ENCODE peak calls at places on chromosome 1, in nine cellular contexts. R is effector memory CD4-positive, alpha-beta T cell; X is dorsolateral prefrontal cortex; G is neural progenitor cell; A is breast epithelium; Z is cardiac muscle cell; Q is tibial artery; J is ovary; Y is endothelial cell of umbilical vein. F is an unnamed sample.

GRCh38 chr1:151814971-151815545 is 9.8 kb upstream of the LINGO4 start:
- DNase-seq in R (no peak), X (no peak), G (no peak), A (no peak), Z (no peak), Q (no peak), J (no peak), Y (no peak), F (no peak)

GRCh38 chr1:1208713-1209433 is 2.5 kb upstream of the TNFRSF18 start:
- DNase-seq in R (peak), X (no peak), G (no peak), A (no peak), Z (peak), Q (no peak), J (no peak), Y (no peak), F (no peak)

GRCh38 chr1:178725603-178726517 is 816 bp downstream of the RALGPS2 start:
- DNase-seq in R (no peak), X (peak), G (peak), A (peak), Z (peak), Q (peak), J (peak), Y (peak), F (peak)

GRCh38 chr1:86841120-86841519 is 72.8 kb downstream of the SELENOF start:
- DNase-seq in R (no peak), X (no peak), G (no peak), A (no peak), Z (peak), Q (no peak), J (no peak), Y (no peak), F (no peak)

GRCh38 chr1:212586429-212587303 is 21.9 kb upstream of the ATF3 start:
- DNase-seq in R (no peak), X (no peak), G (no peak), A (no peak), Z (no peak), Q (no peak), J (no peak), Y (no peak), F (no peak)

GRCh38 chr1:89708727-89709375 is 75.9 kb downstream of the LRRC8C start:
- DNase-seq in R (no peak), X (no peak), G (peak), A (no peak), Z (no peak), Q (no peak), J (no peak), Y (no peak), F (no peak)

GRCh38 chr1:103529746-103530145 is 4.2 kb downstream of the RNPC3 start:
- DNase-seq in R (no peak), X (no peak), G (peak), A (no peak), Z (no peak), Q (no peak), J (no peak), Y (no peak), F (no peak)

GRCh38 chr1:226954337-226954736 is 14.2 kb downstream of the COQ8A start:
- DNase-seq in R (no peak), X (no peak), G (no peak), A (no peak), Z (no peak), Q (no peak), J (no peak), Y (no peak), F (no peak)

GRCh38 chr1:202160377-202160940 is at the start of gene PTPN7:
- DNase-seq in R (peak), X (no peak), G (no peak), A (no peak), Z (no peak), Q (no peak), J (no peak), Y (no peak), F (no peak)

GRCh38 chr1:234613128-234613875 is 3.3 kb upstream of the IRF2BP2 start:
- DNase-seq in R (no peak), X (no peak), G (no peak), A (no peak), Z (peak), Q (no peak), J (no peak), Y (no peak), F (no peak)

GRCh38 chr1:201562257-201562656 is 23.3 kb downstream of the NAV1 start:
- DNase-seq in R (no peak), X (no peak), G (no peak), A (no peak), Z (peak), Q (no peak), J (no peak), Y (no peak), F (peak)

GRCh38 chr1:158087320-158087927 is 93.3 kb upstream of the CD1D start:
- DNase-seq in R (no peak), X (no peak), G (peak), A (no peak), Z (peak), Q (peak), J (peak), Y (peak), F (peak)

GRCh38 chr1:110035236-110035752 is 870 bp downstream of the STRIP1 start:
- DNase-seq in R (no peak), X (no peak), G (no peak), A (no peak), Z (no peak), Q (no peak), J (no peak), Y (no peak), F (no peak)

GRCh38 chr1:15430787-15431570 is 7.3 kb upstream of the CTRC start:
- DNase-seq in R (peak), X (peak), G (peak), A (no peak), Z (peak), Q (peak), J (peak), Y (peak), F (no peak)

GRCh38 chr1:217315346-217315745 is 315.5 kb downstream of the GPATCH2 start:
- DNase-seq in R (no peak), X (no peak), G (no peak), A (no peak), Z (peak), Q (no peak), J (no peak), Y (no peak), F (no peak)

GRCh38 chr1:150408800-150409199 is 44.9 kb downstream of the RPRD2 start:
- DNase-seq in R (no peak), X (no peak), G (no peak), A (no peak), Z (no peak), Q (no peak), J (no peak), Y (no peak), F (no peak)

GRCh38 chr1:52856026-52856425 is 13.5 kb downstream of the ZYG11A start:
- DNase-seq in R (no peak), X (no peak), G (no peak), A (no peak), Z (no peak), Q (no peak), J (no peak), Y (no peak), F (peak)

GRCh38 chr1:183025782-183026774 is 2.9 kb downstream of the LAMC1 start:
- DNase-seq in R (no peak), X (no peak), G (no peak), A (no peak), Z (no peak), Q (no peak), J (no peak), Y (no peak), F (peak)

GRCh38 chr1:230798491-230798890 is 51.3 kb downstream of the CAPN9 start:
- DNase-seq in R (no peak), X (no peak), G (no peak), A (no peak), Z (no peak), Q (no peak), J (no peak), Y (no peak), F (no peak)

GRCh38 chr1:158323866-158324265 is 7.5 kb downstream of the CD1B start:
- DNase-seq in R (no peak), X (no peak), G (no peak), A (no peak), Z (no peak), Q (no peak), J (no peak), Y (no peak), F (no peak)

GRCh38 chr1:98903261-98903660 is 101.4 kb downstream of the PLPPR5 start:
- DNase-seq in R (no peak), X (no peak), G (no peak), A (no peak), Z (peak), Q (no peak), J (no peak), Y (peak), F (peak)

GRCh38 chr1:46556822-46557221 is 5.4 kb upstream of the KNCN start:
- DNase-seq in R (no peak), X (no peak), G (no peak), A (no peak), Z (peak), Q (no peak), J (no peak), Y (peak), F (peak)

GRCh38 chr1:244054247-244054923 is 3.3 kb downstream of the ZBTB18 start:
- DNase-seq in R (no peak), X (peak), G (peak), A (no peak), Z (no peak), Q (no peak), J (no peak), Y (no peak), F (no peak)

GRCh38 chr1:193634470-193634869 is 448.1 kb upstream of the B3GALT2 start:
- DNase-seq in R (no peak), X (no peak), G (no peak), A (no peak), Z (peak), Q (no peak), J (no peak), Y (no peak), F (no peak)
- H3K27ac ChIP-seq in R (no peak), X (no peak), G (no peak), A (no peak), Z (no peak), Q (no peak), J (no peak), Y (no peak), F (no peak)

GRCh38 chr1:162691999-162692575 is 59.8 kb downstream of the DDR2 start:
- DNase-seq in R (no peak), X (no peak), G (no peak), A (no peak), Z (no peak), Q (no peak), J (no peak), Y (peak), F (no peak)
- H3K27ac ChIP-seq in R (no peak), X (no peak), G (no peak), A (no peak), Z (no peak), Q (peak), J (peak), Y (peak), F (no peak)

GRCh38 chr1:100597784-100598183 is 59.8 kb downstream of the GPR88 start:
- DNase-seq in R (no peak), X (no peak), G (no peak), A (no peak), Z (peak), Q (no peak), J (no peak), Y (no peak), F (no peak)
- H3K27ac ChIP-seq in R (no peak), X (no peak), G (no peak), A (no peak), Z (peak), Q (no peak), J (no peak), Y (peak), F (no peak)

DNA sequence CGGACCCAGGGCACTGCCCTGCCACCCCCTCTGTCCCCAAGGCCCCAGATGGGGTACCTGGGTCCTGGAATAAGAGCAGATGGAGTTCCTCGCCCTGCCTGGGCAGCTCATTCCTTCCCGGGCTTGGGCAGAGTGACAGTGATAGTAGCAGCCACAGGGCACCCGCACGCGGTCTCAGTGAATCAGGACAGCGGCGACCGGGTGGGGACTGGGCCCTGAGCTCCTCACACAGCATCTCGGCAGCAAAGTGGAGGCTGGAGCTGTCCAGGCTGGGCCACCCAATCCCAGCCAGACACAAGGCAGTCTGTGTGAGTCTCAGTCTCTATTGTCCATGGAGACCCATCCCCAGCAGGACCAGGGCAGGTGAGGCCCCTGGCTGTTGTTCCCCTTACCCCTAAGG is 37.4 kb upstream of the CCDC27 start:
- DNase-seq in R (no peak), X (no peak), G (no peak), A (no peak), Z (no peak), Q (no peak), J (no peak), Y (no peak), F (no peak)
- H3K27ac ChIP-seq in R (no peak), X (peak), G (no peak), A (no peak), Z (no peak), Q (no peak), J (no peak), Y (no peak), F (peak)

DNA sequence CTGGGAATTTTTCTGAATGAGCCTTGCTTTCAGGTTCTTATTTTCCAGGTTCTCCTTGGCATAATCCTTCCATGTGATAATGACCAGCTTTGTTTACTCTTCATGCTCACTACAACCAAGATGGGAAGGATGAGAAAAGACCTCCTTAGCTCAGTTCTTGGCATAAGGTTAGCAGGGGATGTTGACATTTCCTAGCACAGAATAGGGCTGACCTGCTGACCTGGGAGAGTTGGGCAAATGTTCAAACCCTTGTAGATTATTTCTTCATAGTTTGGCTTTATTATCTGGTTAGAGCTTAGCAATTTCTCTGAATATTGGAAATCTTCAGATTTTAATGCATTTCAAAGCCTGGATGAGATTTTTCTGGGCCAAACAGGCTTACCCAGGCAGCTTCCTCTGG is 23.6 kb upstream of the SYT6 start:
- DNase-seq in R (no peak), X (no peak), G (no peak), A (no peak), Z (no peak), Q (no peak), J (no peak), Y (no peak), F (no peak)
- H3K27ac ChIP-seq in R (no peak), X (no peak), G (no peak), A (no peak), Z (no peak), Q (no peak), J (no peak), Y (no peak), F (no peak)

GRCh38 chr1:68373173-68373572 is 76.6 kb downstream of the RPE65 start:
- DNase-seq in R (no peak), X (no peak), G (no peak), A (no peak), Z (no peak), Q (no peak), J (no peak), Y (no peak), F (no peak)
- H3K27ac ChIP-seq in R (no peak), X (no peak), G (no peak), A (no peak), Z (no peak), Q (no peak), J (no peak), Y (no peak), F (no peak)

F was measured in RWPE1.